ENCODE peak calls at places on chromosomes 4 and X, in nine cellular contexts. W, Y, V, X, E, Q, G, J and T are unnamed samples.

GRCh38 chrX:7068939-7069367 is 78.6 kb upstream of the STS start:
- DNase-seq in W (no peak), Y (no peak), V (no peak), X (no peak), E (no peak), Q (no peak), G (no peak), J (no peak), T (no peak)

GRCh38 chrX:13029831-13030771 is 14.3 kb downstream of the FAM9C start:
- DNase-seq in W (no peak), Y (no peak), V (no peak), X (no peak), E (no peak), Q (peak), G (no peak), J (no peak), T (no peak)

GRCh38 chr4:70902577-70903281 is 560 bp downstream of the MOB1B start:
- DNase-seq in W (no peak), Y (no peak), V (peak), X (no peak), E (no peak), Q (peak), G (no peak), J (peak), T (no peak)

GRCh38 chrX:66408507-66408906 is 230.4 kb downstream of the EDA2R start:
- DNase-seq in W (no peak), Y (no peak), V (no peak), X (no peak), E (no peak), Q (no peak), G (no peak), J (no peak), T (no peak)

GRCh38 chrX:131711478-131711867 is 167.6 kb downstream of the OR13H1 start:
- DNase-seq in W (no peak), Y (no peak), V (no peak), X (no peak), E (no peak), Q (no peak), G (no peak), J (no peak), T (no peak)

GRCh38 chr4:123398803-123399637 is 2.4 kb downstream of the SPRY1 start:
- DNase-seq in W (no peak), Y (no peak), V (peak), X (no peak), E (peak), Q (peak), G (peak), J (peak), T (no peak)

GRCh38 chrX:72001906-72002305 is 91.3 kb downstream of the NHSL2 start:
- DNase-seq in W (no peak), Y (no peak), V (no peak), X (no peak), E (no peak), Q (no peak), G (no peak), J (no peak), T (no peak)

GRCh38 chrX:34866636-34867035 is 76.0 kb upstream of the FAM47B start:
- DNase-seq in W (no peak), Y (no peak), V (peak), X (peak), E (no peak), Q (peak), G (no peak), J (no peak), T (no peak)

GRCh38 chr4:138222041-138222440 is 20.1 kb downstream of the SLC7A11 start:
- DNase-seq in W (no peak), Y (no peak), V (peak), X (peak), E (no peak), Q (peak), G (no peak), J (no peak), T (no peak)

GRCh38 chrX:7568597-7568996 is 274.4 kb upstream of the VCX start:
- DNase-seq in W (no peak), Y (no peak), V (no peak), X (no peak), E (no peak), Q (no peak), G (no peak), J (no peak), T (no peak)

GRCh38 chr4:152045781-152046571 is 285.2 kb upstream of the GATB start:
- DNase-seq in W (peak), Y (no peak), V (no peak), X (no peak), E (peak), Q (peak), G (peak), J (no peak), T (no peak)

GRCh38 chr4:7434141-7434765 is 477 bp downstream of the PSAPL1 start:
- DNase-seq in W (no peak), Y (no peak), V (no peak), X (no peak), E (no peak), Q (no peak), G (no peak), J (no peak), T (no peak)

GRCh38 chr4:184879251-184879650 is 53.5 kb upstream of the ACSL1 start:
- DNase-seq in W (no peak), Y (no peak), V (no peak), X (no peak), E (no peak), Q (no peak), G (no peak), J (no peak), T (no peak)

GRCh38 chrX:119150163-119151135 is 22.8 kb upstream of the KIAA1210 start:
- DNase-seq in W (no peak), Y (no peak), V (no peak), X (no peak), E (no peak), Q (no peak), G (peak), J (no peak), T (no peak)

GRCh38 chr4:70559216-70559830 is 32.7 kb upstream of the AMBN start:
- DNase-seq in W (peak), Y (peak), V (peak), X (peak), E (no peak), Q (peak), G (peak), J (no peak), T (no peak)

GRCh38 chr4:118389731-118390520 is 37.1 kb upstream of the PRSS12 start:
- DNase-seq in W (no peak), Y (no peak), V (peak), X (no peak), E (no peak), Q (peak), G (no peak), J (no peak), T (no peak)

GRCh38 chr4:182862166-182862875 is 54.9 kb downstream of the DCTD start:
- DNase-seq in W (no peak), Y (no peak), V (no peak), X (no peak), E (no peak), Q (no peak), G (no peak), J (no peak), T (no peak)
- TF ChIP-seq CTCF in W (peak), Y (no peak), V (no peak), X (no peak), E (no peak), Q (no peak), G (no peak), J (no peak), T (no peak)

DNA sequence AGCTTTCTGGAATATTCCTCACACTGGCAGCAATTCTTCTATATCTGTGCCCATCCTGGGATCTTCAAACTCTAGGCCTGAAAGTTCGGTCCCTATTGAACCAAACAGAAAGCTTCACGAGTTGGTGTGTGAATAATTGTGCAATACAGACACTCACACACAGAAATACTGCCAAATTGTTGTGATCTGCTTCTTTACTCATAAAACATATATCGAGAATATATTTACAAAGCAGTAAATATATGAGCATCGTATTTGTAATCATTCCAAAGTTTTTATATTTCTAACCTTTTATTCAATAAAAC is 56.6 kb upstream of the BEX4 start:
- DNase-seq in W (no peak), Y (no peak), V (no peak), X (no peak), E (no peak), Q (no peak), G (no peak), J (no peak), T (no peak)
- TF ChIP-seq CTCF in W (no peak), Y (no peak), V (no peak), X (no peak), E (no peak), Q (no peak), G (no peak), J (no peak), T (no peak)

DNA sequence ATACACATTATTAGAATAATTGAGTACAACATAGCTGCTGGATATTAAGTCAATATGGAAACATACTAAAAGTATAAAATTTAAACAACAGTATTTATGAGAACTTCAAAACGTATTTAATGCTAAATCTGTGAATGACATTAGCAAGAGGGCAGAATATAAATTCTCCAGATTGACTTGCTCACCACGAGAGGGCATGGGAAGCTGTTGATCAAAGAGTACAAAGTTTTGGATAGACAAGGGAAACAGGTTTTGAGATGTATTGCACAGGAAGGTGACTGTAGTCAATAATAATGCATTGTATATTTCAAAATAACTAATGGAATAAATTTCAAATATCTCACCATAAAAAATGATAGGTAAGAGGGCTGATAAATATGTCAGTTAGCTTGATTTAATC is 768.2 kb downstream of the CENPC start:
- DNase-seq in W (no peak), Y (no peak), V (no peak), X (no peak), E (no peak), Q (no peak), G (no peak), J (no peak), T (no peak)
- TF ChIP-seq CTCF in W (no peak), Y (no peak), V (no peak), X (no peak), E (no peak), Q (no peak), G (no peak), J (no peak), T (no peak)

DNA sequence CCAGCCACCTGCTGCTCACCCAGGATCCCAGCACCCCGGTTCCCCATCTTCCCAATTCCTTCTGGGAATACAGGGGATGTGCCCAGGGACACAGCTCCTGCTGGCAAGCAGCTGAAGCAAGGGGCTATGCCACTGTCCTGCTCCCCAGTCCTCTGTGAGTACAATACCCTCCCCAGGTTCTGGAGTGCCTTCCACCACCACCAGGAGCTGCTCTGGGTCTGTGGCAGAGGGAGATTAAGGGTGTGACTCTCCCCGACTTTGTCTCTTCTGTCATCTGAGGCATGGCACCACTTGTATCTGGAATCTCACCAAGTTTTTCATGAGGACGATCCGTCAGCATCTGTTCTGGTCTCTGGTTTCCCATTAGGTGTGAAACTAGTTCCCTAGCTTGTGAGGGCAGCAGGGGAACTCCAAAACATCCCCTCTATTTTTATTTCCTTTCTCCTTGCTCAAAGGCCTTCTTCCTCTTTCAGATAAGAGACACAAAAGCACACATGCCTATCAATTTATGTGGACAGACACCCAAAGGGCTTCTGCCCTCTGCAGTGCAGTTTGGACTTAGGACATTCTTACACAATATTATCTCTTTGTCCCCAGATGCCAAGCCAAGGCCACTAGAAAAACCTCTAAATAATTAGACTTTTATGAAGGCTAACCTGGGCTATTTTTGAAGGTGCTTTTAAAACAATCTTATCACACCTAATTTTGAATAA is 26.8 kb downstream of the MGST2 start:
- DNase-seq in W (no peak), Y (no peak), V (no peak), X (no peak), E (no peak), Q (no peak), G (no peak), J (no peak), T (no peak)
- TF ChIP-seq CTCF in W (peak), Y (no peak), V (peak), X (peak), E (peak), Q (no peak), G (no peak), J (no peak), T (no peak)

DNA sequence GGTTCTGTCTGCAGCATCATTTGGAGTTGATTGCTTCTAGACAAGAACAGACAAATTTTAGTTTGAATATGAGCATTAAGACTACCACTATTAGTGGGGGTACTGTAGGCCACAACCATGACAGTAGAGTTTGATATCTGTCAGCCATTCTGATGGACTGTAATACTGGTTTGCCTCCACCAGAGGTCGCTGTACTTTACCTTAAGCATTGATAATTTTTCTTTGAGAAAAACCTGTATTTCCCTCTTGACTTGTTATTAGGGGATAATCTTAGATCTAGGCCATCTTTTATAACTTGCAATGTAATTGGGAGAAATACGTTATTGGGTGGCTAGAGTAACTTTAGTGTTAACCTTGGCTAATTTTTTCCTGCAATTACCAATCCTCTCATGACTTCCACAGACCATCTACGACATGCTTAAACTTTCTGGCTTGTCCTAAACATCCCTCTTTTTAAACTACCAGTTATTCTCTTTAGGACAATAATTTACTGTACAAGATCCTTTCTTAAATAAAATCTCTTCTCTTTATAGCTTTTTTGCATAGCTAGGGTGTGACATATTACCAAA is 562.4 kb downstream of the MAGEB5 start:
- DNase-seq in W (no peak), Y (no peak), V (no peak), X (no peak), E (no peak), Q (no peak), G (no peak), J (no peak), T (no peak)
- TF ChIP-seq CTCF in W (peak), Y (no peak), V (no peak), X (peak), E (no peak), Q (no peak), G (no peak), J (no peak), T (no peak)

GRCh38 chrX:44674906-44675305 is 132.2 kb upstream of the FUNDC1 start:
- DNase-seq in W (no peak), Y (no peak), V (no peak), X (no peak), E (no peak), Q (no peak), G (no peak), J (no peak), T (no peak)

GRCh38 chrX:44669626-44670025 is 127.0 kb upstream of the FUNDC1 start:
- DNase-seq in W (no peak), Y (no peak), V (no peak), X (no peak), E (no peak), Q (no peak), G (no peak), J (no peak), T (no peak)

DNA sequence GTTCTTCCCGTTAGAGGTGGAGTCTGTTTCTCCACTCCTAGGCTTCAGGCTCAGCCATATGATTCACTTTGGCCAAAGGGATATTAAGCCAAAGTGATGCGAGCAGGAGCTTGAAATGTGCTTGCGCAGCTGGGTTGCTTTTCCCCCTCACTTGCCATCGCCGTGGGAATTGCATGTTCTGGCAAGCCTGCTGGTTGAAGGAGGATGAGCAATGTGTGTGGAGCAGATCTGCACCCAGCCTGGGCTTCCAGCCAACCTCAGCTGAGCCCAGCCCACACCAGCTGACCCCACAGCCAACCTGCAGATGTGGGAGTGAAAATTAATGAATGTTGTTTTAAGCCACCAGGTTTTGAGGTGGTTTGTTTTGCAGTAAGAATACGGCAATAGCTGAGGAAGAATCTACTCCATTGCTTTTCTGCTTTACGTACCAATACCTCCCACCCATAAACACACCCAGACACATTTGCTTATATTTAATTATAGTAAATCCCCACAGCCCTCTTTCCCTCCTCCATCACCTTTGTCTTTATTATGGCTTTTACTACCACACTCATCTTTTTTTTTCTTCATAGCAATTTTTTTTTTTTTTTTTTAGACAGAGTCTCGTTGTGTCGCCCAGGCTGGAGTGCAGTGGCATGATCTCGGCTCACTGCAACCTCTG is 132.8 kb upstream of the FUNDC1 start:
- DNase-seq in W (no peak), Y (no peak), V (peak), X (peak), E (no peak), Q (peak), G (peak), J (no peak), T (no peak)
- TF ChIP-seq CTCF in W (no peak), Y (no peak), V (no peak), X (no peak), E (no peak), Q (no peak), G (no peak), J (no peak), T (no peak)

DNA sequence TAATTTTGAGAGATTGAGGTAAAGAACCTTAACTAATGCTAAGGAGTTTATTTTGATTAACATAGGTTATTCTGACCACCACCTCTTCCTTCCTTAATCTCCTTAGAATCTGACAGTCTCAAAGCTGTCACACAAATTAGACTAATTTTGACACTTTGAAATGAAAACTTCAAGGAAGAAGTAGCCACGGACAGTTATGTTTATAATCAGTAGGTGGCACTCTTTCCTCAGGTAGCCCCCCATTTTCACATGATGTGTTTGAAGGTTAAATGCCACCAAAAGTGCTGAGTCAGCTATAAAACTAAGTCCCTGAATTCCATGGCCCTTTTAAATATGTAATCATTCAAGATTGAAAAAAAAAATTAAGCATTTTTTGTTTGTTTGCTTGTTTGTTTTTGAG is 22.4 kb downstream of the TMEM33 start:
- DNase-seq in W (no peak), Y (no peak), V (peak), X (no peak), E (no peak), Q (peak), G (no peak), J (no peak), T (no peak)
- TF ChIP-seq CTCF in W (peak), Y (peak), V (peak), X (peak), E (peak), Q (no peak), G (no peak), J (no peak), T (no peak)